ENCODE peak calls at places on chromosomes 11 and 22, in six cellular contexts. Y, A, X, J, K and G are unnamed samples.

GRCh38 chr11:99979052-99979451 is 708.0 kb upstream of the ARHGAP42 start:
- DNase-seq in Y (no peak), A (no peak), X (no peak), J (no peak), K (no peak), G (no peak)

GRCh38 chr11:15893080-15893492 is 463.3 kb downstream of the SOX6 start:
- DNase-seq in Y (no peak), A (no peak), X (peak; percentile 21), J (no peak), K (no peak), G (peak; percentile 60)

GRCh38 chr11:132205006-132205405 is 834.6 kb downstream of the NTM start:
- DNase-seq in Y (no peak), A (no peak), X (no peak), J (no peak), K (no peak), G (no peak)

GRCh38 chr22:23767673-23768548 is at the start of gene CHCHD10:
- DNase-seq in Y (no peak), A (peak; percentile 90), X (peak; percentile 19), J (peak; percentile 89), K (peak; percentile 90), G (no peak)

GRCh38 chr11:32259641-32260081 is 168.8 kb downstream of the RCN1 start:
- DNase-seq in Y (no peak), A (peak; percentile 12), X (peak; percentile 22), J (no peak), K (no peak), G (peak; percentile 3)

GRCh38 chr11:107756553-107756952 is 44.7 kb upstream of the SLN start:
- DNase-seq in Y (no peak), A (no peak), X (no peak), J (no peak), K (no peak), G (no peak)

GRCh38 chr22:50169774-50170341 is 673 bp upstream of the PANX2 start:
- DNase-seq in Y (no peak), A (no peak), X (no peak), J (no peak), K (no peak), G (no peak)

GRCh38 chr11:16217631-16218030 is 138.7 kb downstream of the SOX6 start:
- DNase-seq in Y (no peak), A (no peak), X (no peak), J (no peak), K (no peak), G (no peak)

GRCh38 chr11:73240190-73240781 is 22.2 kb downstream of the P2RY2 start:
- DNase-seq in Y (no peak), A (no peak), X (peak; percentile 39), J (peak; percentile 87), K (peak; percentile 92), G (no peak)

GRCh38 chr11:113818426-113818825 is 38.8 kb downstream of the CLDN25 start:
- DNase-seq in Y (no peak), A (no peak), X (peak; percentile 51), J (no peak), K (no peak), G (peak; percentile 29)

GRCh38 chr22:48090332-48090672 is 1327.9 kb downstream of the TBC1D22A start:
- DNase-seq in Y (no peak), A (no peak), X (no peak), J (no peak), K (no peak), G (no peak)

GRCh38 chr11:126225266-126225665 is 13.7 kb downstream of the FAM118B start:
- DNase-seq in Y (no peak), A (no peak), X (no peak), J (no peak), K (no peak), G (no peak)
- H3K4me3 ChIP-seq in Y (no peak overlapping the region), A (no peak overlapping the region), X (no peak overlapping the region), J (no peak overlapping the region), K (no peak overlapping the region), G (no peak overlapping the region)

DNA sequence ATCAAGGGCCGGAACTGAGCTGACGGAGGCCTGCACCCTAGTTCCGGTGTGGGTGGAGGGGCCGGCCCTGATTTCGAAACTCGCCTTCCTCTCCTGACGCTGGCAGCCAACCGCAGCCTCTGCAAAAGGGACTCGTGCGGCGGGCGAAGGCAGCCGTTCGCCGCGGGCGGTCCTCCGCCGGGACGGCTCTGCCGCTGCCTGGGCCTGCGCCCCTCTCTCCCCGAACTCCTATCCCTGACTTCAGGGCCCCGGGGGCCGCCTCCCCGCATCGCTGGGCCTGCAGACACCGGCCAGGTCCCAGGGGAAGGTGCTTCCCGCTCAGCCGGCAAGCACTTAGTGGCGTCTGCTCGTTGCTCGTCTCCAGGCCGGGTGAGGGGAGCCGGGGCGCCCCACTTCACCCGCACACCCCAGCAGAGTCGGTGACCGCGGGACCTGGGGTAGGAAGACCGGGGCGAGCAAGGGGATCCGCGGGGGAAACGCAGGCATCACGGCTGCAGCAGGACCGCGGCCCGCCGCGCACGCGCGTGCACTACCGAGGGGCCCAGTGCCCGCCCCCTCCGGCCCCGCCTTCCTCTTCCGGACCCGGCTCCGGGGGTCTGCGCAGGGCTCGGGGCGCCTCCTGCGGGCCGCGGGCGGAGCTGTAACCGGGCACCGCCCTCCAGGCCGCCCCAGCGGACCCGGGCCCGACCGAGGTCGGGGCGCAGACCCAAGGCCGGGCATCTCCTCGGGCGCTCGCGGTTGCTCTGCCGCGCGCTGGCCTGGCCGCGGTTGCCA is 464 bp upstream of the ANKRD13D start:
- DNase-seq in Y (peak; percentile 30), A (peak; percentile 74), X (peak; percentile 77), J (peak; percentile 90), K (peak; percentile 76), G (no peak)
- TF ChIP-seq CTCF in Y (peak; percentile 24), A (peak; percentile 43), X (no peak), J (peak; percentile 50), K (peak; percentile 66), G (peak; percentile 16)

GRCh38 chr22:19719488-19720021 is 3.8 kb upstream of the GP1BB start:
- DNase-seq in Y (no peak), A (no peak), X (no peak), J (peak; percentile 15), K (no peak), G (no peak)
- H3K4me3 ChIP-seq in Y (no peak overlapping the region), A (peak overlapping the region; percentile 63), X (no peak overlapping the region), J (peak overlapping the region; percentile 65), K (no peak overlapping the region), G (no peak overlapping the region)

GRCh38 chr11:13776134-13776815 is 107.8 kb downstream of the FAR1 start:
- DNase-seq in Y (no peak), A (no peak), X (no peak), J (no peak), K (no peak), G (no peak)
- TF ChIP-seq CTCF in Y (peak; percentile 95), A (peak; percentile 14), X (peak; percentile 34), J (peak; percentile 22), K (no peak), G (peak; percentile 4)

DNA sequence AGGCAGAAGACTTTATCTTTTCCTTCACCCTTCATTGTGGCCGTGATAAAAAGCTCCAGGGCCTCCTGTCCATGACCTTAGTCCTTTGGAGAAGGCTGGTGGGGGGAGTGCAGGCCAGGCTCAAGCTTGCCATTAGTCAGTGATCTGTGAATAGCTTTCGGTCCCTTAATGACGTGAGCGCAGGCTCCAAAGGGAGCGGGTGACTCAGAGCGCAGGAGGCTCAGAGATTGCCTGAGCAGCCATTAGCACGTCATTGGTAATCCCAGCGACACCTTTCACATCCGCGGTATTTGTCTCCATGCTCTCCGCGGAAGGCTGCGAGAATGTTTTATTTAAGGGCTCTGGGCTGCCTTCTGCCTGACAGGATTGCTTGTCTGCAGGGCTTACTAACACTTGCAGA is 458.5 kb downstream of the METTL15 start:
- DNase-seq in Y (peak; percentile 47), A (peak; percentile 76), X (peak; percentile 92), J (peak; percentile 67), K (peak; percentile 71), G (peak; percentile 98)
- H3K4me3 ChIP-seq in Y (peak overlapping the region; percentile 44), A (peak overlapping the region; percentile 31), X (peak overlapping the region; percentile 2), J (no peak overlapping the region), K (no peak overlapping the region), G (peak overlapping the region; percentile 19)

GRCh38 chr11:77176996-77177395 is 49.0 kb downstream of the MYO7A start:
- DNase-seq in Y (no peak), A (no peak), X (no peak), J (no peak), K (no peak), G (no peak)

GRCh38 chr11:77173494-77173893 is 45.4 kb downstream of the MYO7A start:
- DNase-seq in Y (no peak), A (no peak), X (no peak), J (peak; percentile 23), K (peak; percentile 23), G (no peak)

GRCh38 chr11:77175869-77176539 is 48.0 kb downstream of the MYO7A start:
- DNase-seq in Y (no peak), A (no peak), X (no peak), J (peak; percentile 54), K (peak; percentile 32), G (no peak)

GRCh38 chr11:77174559-77174958 is 46.5 kb downstream of the MYO7A start:
- DNase-seq in Y (no peak), A (no peak), X (no peak), J (peak; percentile 7), K (no peak), G (no peak)

DNA sequence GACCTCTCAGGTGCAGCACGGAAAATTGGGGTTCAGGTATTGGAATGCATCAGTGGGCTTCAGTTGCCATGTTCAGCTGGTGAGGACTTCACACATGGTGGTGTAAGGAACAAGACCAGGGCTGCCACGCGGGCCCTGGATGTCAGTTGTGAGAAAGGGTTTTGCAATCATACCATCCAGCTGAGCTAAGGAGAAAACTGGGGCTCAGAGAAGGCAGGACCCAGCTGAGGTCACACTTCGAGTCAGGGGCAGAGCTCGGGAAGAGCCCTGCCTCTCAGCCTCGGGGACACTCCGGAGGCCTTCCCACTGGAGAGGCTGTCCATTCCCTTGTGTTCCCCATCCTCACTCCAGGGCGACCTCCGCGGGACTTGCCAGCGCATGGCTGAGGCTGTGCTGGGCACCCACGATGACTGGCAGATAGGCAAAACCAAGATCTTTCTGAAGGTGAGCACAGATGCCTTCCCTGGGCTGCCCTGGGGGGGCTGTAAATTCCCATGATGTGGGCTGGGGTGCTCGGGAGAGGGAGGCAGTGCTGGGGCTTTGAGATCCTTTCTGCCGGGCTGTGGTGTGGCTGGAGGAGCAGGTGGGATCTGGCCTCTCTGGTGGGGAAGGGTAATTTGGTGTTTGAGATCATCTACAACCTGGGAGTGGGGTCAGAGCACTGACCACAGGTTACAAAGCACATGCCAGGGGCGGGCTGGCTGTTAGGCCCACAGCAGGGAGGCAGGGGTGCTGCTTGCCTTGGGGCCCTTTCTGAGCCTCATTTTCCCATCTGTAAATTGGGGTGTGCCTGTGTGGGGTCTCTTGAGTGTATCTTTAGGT is 47.2 kb downstream of the MYO7A start:
- DNase-seq in Y (no peak), A (no peak), X (no peak), J (no peak), K (peak; percentile 24), G (no peak)
- TF ChIP-seq CTCF in Y (no peak), A (no peak), X (no peak), J (no peak), K (no peak), G (no peak)

GRCh38 chr11:45147871-45148270 is 1.4 kb downstream of the PRDM11 start:
- DNase-seq in Y (no peak), A (no peak), X (no peak), J (no peak), K (no peak), G (no peak)
- H3K4me3 ChIP-seq in Y (peak overlapping the region; percentile 87), A (peak overlapping the region; percentile 68), X (peak overlapping the region; percentile 65), J (peak overlapping the region; percentile 77), K (peak overlapping the region; percentile 87), G (peak overlapping the region; percentile 74)